ENCODE peak calls at places on chromosomes 11 and 22, in nine cellular contexts. B is adipocyte; U is activated naive CD8-positive, alpha-beta T cell treated with anti-CD3 and anti-CD28 coated beads for 36 hours; V is Calu3; A is C1 segment of cervical spinal cord; I is posterior cingulate gyrus; S is H9; P is D341Med; D is GM04504. H is an unnamed sample.

GRCh38 chr22:44567846-44568493 is 69.9 kb upstream of the RTL6 start:
- DNase-seq in B (peak), U (peak), V (peak), A (no peak), I (no peak), S (peak), P (no peak), D (no peak), H (no peak)

GRCh38 chr11:1225386-1226225 is 2.7 kb downstream of the MUC5B start:
- DNase-seq in B (no peak), U (no peak), V (no peak), A (no peak), I (no peak), S (peak), P (peak), D (no peak), H (no peak)

GRCh38 chr11:130601141-130601540 is 152.7 kb downstream of the ADAMTS15 start:
- DNase-seq in B (peak), U (no peak), V (no peak), A (peak), I (no peak), S (peak), P (no peak), D (peak), H (no peak)

GRCh38 chr22:25362215-25362882 is 142.9 kb downstream of the CRYBB2 start:
- DNase-seq in B (peak), U (peak), V (peak), A (peak), I (peak), S (peak), P (peak), D (peak), H (no peak)

GRCh38 chr22:38029370-38029769 is 27.8 kb upstream of the PICK1 start:
- DNase-seq in B (no peak), U (no peak), V (no peak), A (no peak), I (no peak), S (no peak), P (no peak), D (no peak), H (no peak)

GRCh38 chr11:92745186-92745585 is 224.3 kb upstream of the MTNR1B start:
- DNase-seq in B (no peak), U (no peak), V (no peak), A (no peak), I (no peak), S (no peak), P (no peak), D (no peak), H (no peak)

GRCh38 chr11:35841733-35842132 is 102.1 kb upstream of the LDLRAD3 start:
- DNase-seq in B (no peak), U (no peak), V (no peak), A (no peak), I (no peak), S (no peak), P (no peak), D (no peak), H (no peak)

GRCh38 chr11:117921456-117921855 is 7.7 kb downstream of the TMPRSS13 start:
- DNase-seq in B (no peak), U (no peak), V (no peak), A (no peak), I (no peak), S (no peak), P (no peak), D (no peak), H (no peak)

GRCh38 chr11:57349491-57350274 is 11.5 kb downstream of the P2RX3 start:
- DNase-seq in B (peak), U (peak), V (peak), A (no peak), I (peak), S (peak), P (peak), D (no peak), H (no peak)

GRCh38 chr22:37015587-37015878 is 3.7 kb downstream of the TST start:
- DNase-seq in B (no peak), U (no peak), V (no peak), A (no peak), I (no peak), S (no peak), P (no peak), D (no peak), H (no peak)

GRCh38 chr11:58675344-58676155 is 53.1 kb downstream of the CNTF start:
- DNase-seq in B (peak), U (peak), V (peak), A (peak), I (peak), S (peak), P (peak), D (peak), H (peak)